ENCODE peak calls at places on chromosomes 5 and 9, in five cellular contexts. One of them, this sample, is unnamed.
A peak's percentile ranks its signal among the peaks of the same experiment; 100 is the strongest.

GRCh38 chr9:106697390-106697789 is 165.6 kb upstream of the ZNF462 start:
- DNase-seq in uterus: no peak
- DNase-seq in A549: no peak
- DNase-seq in ovary: no peak
- DNase-seq in spleen: no peak
- DNase-seq in this sample: no peak

GRCh38 chr9:117747571-117747970 is 43.4 kb downstream of the TLR4 start:
- DNase-seq in uterus: peak; percentile 44
- DNase-seq in ovary: no peak
- DNase-seq in A549: no peak
- DNase-seq in spleen: no peak
- DNase-seq in this sample: no peak

GRCh38 chr9:129884220-129885017 is 49.2 kb downstream of the USP20 start:
- DNase-seq in A549: peak; percentile 76
- DNase-seq in uterus: peak; percentile 84
- DNase-seq in spleen: peak; percentile 100
- DNase-seq in ovary: peak; percentile 83
- DNase-seq in this sample: no peak

GRCh38 chr9:110007477-110008270 is 200.3 kb downstream of the C9orf152 start:
- DNase-seq in uterus: no peak
- DNase-seq in A549: no peak
- DNase-seq in ovary: no peak
- DNase-seq in spleen: no peak
- DNase-seq in this sample: no peak

GRCh38 chr5:96844476-96844990 is 31.8 kb upstream of the ERAP2 start:
- DNase-seq in uterus: no peak
- DNase-seq in spleen: no peak
- DNase-seq in A549: no peak
- DNase-seq in ovary: no peak
- DNase-seq in this sample: no peak

GRCh38 chr5:16881253-16881652 is 54.8 kb downstream of the MYO10 start:
- DNase-seq in uterus: no peak
- DNase-seq in ovary: no peak
- DNase-seq in spleen: no peak
- DNase-seq in A549: no peak
- DNase-seq in this sample: no peak

GRCh38 chr9:125039544-125039943 is 98.7 kb upstream of the GOLGA1 start:
- DNase-seq in ovary: no peak
- DNase-seq in uterus: no peak
- DNase-seq in A549: no peak
- DNase-seq in spleen: no peak
- DNase-seq in this sample: no peak

GRCh38 chr9:131567910-131568309 is 22.6 kb downstream of the PRRT1B start:
- DNase-seq in uterus: no peak
- DNase-seq in A549: no peak
- DNase-seq in ovary: no peak
- DNase-seq in spleen: no peak
- DNase-seq in this sample: no peak

GRCh38 chr5:138807182-138807581 is 54.0 kb downstream of the CTNNA1 start:
- DNase-seq in spleen: no peak
- DNase-seq in ovary: no peak
- DNase-seq in A549: no peak
- DNase-seq in uterus: no peak
- DNase-seq in this sample: no peak

GRCh38 chr9:137434498-137435380 is 6.4 kb downstream of the ENTPD8 start:
- DNase-seq in uterus: peak; percentile 21
- DNase-seq in spleen: peak; percentile 76
- DNase-seq in ovary: no peak
- DNase-seq in A549: no peak
- DNase-seq in this sample: no peak

GRCh38 chr5:39624890-39625289 is 200.1 kb upstream of the DAB2 start:
- DNase-seq in uterus: no peak
- DNase-seq in A549: no peak
- DNase-seq in ovary: no peak
- DNase-seq in spleen: no peak
- DNase-seq in this sample: no peak

GRCh38 chr5:76547242-76547890 is 75.8 kb downstream of the F2RL2 start:
- DNase-seq in uterus: no peak
- DNase-seq in ovary: no peak
- DNase-seq in A549: no peak
- DNase-seq in spleen: no peak
- DNase-seq in this sample: no peak

GRCh38 chr9:77647659-77648457 is at the start of gene GNA14:
- DNase-seq in A549: no peak
- DNase-seq in ovary: peak; percentile 27
- DNase-seq in spleen: peak; percentile 77
- DNase-seq in uterus: peak; percentile 47
- DNase-seq in this sample: no peak

GRCh38 chr5:50717615-50718014 is 51.2 kb downstream of the PARP8 start:
- DNase-seq in spleen: no peak
- DNase-seq in ovary: no peak
- DNase-seq in uterus: no peak
- DNase-seq in A549: no peak
- DNase-seq in this sample: no peak

GRCh38 chr9:68416891-68417570 is 60.6 kb downstream of the PGM5 start:
- DNase-seq in ovary: no peak
- DNase-seq in spleen: no peak
- DNase-seq in A549: no peak
- DNase-seq in uterus: no peak
- DNase-seq in this sample: peak; percentile 45

GRCh38 chr5:55994998-55995914 is 493 bp upstream of the IL6ST start:
- DNase-seq in ovary: peak; percentile 98
- DNase-seq in A549: peak; percentile 96
- DNase-seq in uterus: peak; percentile 96
- DNase-seq in spleen: peak; percentile 97
- DNase-seq in this sample: peak; percentile 100

GRCh38 chr5:55993628-55994501 is 898 bp downstream of the IL6ST start:
- DNase-seq in uterus: no peak
- DNase-seq in spleen: no peak
- DNase-seq in ovary: no peak
- DNase-seq in A549: no peak
- DNase-seq in this sample: no peak

GRCh38 chr5:55991768-55992486 is 2.8 kb downstream of the IL6ST start:
- DNase-seq in ovary: no peak
- DNase-seq in spleen: no peak
- DNase-seq in A549: no peak
- DNase-seq in uterus: no peak
- DNase-seq in this sample: no peak

GRCh38 chr5:55993013-55993412 is 1.8 kb downstream of the IL6ST start:
- DNase-seq in A549: no peak
- DNase-seq in spleen: no peak
- DNase-seq in ovary: no peak
- DNase-seq in uterus: peak; percentile 29
- DNase-seq in this sample: no peak

DNA sequence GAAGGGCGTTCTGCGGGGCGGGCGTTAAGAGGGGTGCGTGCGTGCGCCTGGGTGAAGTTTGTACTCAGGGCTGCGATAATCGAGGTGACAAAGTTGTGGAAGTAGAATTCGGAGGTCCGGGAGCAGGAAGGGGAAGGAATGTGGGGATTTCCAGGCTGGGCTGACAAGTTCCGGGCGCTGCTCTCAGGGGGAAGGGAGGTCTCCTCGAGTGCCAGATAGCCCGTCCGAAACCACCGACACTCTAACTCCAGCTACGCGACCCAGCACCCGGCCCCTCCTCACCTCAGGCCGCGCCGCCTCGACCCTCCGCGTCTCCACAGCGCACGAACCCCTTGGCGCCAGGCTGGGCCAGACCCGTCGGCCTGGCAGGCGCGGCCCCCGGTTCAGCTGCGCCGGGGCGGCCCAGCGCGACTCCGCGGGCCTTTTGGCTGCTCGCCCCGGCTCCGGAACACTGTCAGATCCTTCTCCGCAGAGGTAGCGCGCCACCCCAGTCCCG is at the start of gene IL6ST:
- DNase-seq in A549: peak; percentile 60
- DNase-seq in uterus: no peak
- DNase-seq in ovary: no peak
- DNase-seq in spleen: no peak
- DNase-seq in this sample: no peak
- TF ChIP-seq POLR2A in A549: peak; percentile 46
- TF ChIP-seq POLR2A in uterus: peak; percentile 97
- TF ChIP-seq POLR2A in ovary: no peak
- TF ChIP-seq POLR2A in spleen: peak; percentile 65
- TF ChIP-seq POLR2A in this sample: peak; percentile 62

DNA sequence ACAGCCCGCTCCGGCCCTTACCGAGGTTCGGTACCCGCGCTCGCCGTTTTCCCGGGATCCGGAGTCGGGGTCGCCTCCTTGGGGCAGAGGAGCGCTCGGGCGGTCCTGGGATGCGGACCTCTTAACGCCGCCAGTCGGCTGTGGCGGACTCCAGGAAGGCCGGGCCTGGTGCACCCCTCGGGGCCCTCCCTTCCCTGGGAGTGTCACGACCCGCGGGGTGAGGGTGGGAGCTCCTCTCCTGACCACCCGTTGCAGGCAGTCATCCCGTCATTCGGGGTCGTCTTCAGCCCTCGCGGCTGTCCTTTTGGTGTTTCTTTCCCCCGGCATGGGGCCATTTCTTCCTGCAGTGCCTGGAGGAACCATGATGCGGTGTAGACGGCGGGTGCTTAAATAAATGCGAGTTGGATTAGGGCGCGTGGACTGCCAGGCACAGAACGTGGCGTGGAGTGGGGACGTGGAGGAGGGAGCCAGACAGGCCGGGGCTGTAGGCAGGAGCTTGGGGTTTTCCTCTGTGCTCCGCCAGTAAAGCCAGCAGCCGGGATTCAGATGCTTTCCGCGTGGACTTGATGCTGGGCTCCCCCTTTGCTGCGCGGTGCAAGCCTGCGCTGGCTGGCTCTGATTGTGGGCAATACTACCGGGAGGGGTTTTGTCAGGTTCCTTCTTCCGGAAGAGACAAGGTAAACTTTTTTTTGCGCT is 793 bp downstream of the KDM4C start:
- DNase-seq in spleen: peak; percentile 89
- DNase-seq in uterus: peak; percentile 35
- DNase-seq in A549: peak; percentile 50
- DNase-seq in ovary: peak; percentile 38
- DNase-seq in this sample: peak; percentile 92
- TF ChIP-seq POLR2A in spleen: no peak
- TF ChIP-seq POLR2A in uterus: no peak
- TF ChIP-seq POLR2A in A549: no peak
- TF ChIP-seq POLR2A in ovary: no peak
- TF ChIP-seq POLR2A in this sample: no peak

GRCh38 chr5:62308439-62308838 is 2.4 kb downstream of the KIF2A start:
- DNase-seq in A549: no peak
- DNase-seq in uterus: no peak
- DNase-seq in spleen: no peak
- DNase-seq in ovary: no peak
- DNase-seq in this sample: no peak

GRCh38 chr5:62307364-62307689 is 1.3 kb downstream of the KIF2A start:
- DNase-seq in A549: no peak
- DNase-seq in uterus: no peak
- DNase-seq in ovary: no peak
- DNase-seq in spleen: no peak
- DNase-seq in this sample: no peak

GRCh38 chr5:62305715-62306493 is at the start of gene KIF2A:
- DNase-seq in uterus: peak; percentile 84
- DNase-seq in A549: peak; percentile 89
- DNase-seq in ovary: peak; percentile 84
- DNase-seq in spleen: peak; percentile 98
- DNase-seq in this sample: peak; percentile 95

GRCh38 chr5:62305358-62305714 is 670 bp upstream of the KIF2A start:
- DNase-seq in A549: no peak
- DNase-seq in spleen: no peak
- DNase-seq in uterus: no peak
- DNase-seq in ovary: no peak
- DNase-seq in this sample: no peak

DNA sequence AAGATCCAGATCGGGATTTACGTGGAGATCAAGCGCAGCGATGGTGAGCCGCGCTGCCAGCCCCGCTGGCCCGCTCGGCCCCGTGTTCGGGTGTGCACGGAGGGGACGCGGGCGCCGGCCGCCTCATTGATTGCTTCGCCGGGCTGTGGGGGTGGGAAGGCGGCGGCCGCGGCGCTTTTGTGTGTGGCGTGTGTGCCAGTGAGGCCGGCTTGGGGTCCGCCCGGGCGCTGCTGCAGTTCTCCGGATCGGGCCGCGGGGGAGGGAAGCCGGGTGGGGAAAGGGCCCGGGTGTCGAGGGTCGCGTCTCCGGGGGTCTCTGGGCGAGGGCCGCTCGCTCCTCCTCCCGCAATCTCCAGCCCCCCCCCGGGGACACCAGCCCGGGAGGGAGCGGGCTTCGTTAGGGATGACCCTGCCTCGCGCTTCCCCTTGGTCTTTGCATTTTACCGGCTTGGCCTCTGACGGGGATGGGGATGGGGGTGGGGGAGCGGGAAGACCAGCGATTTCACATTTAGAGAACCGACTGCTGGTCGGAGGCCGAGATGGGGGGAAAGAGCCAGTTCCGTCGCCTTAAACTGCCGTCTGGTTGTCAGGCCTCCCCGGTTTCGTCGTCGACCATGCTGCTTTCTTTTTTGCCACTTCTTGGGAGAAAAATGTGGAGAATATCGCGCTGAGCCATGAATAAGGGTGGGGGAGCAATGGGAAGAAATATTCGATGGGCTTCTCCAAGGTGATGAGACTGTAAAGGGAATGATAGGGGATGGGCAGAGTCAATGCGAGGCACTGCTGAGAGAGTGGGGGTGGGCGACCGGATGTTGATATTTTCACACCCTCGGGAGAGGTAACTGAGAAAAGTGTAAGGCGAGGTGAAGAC is 723 bp downstream of the KIF2A start:
- DNase-seq in spleen: peak; percentile 94
- DNase-seq in A549: peak; percentile 33
- DNase-seq in uterus: peak; percentile 29
- DNase-seq in ovary: no peak
- DNase-seq in this sample: no peak
- TF ChIP-seq POLR2A in spleen: no peak
- TF ChIP-seq POLR2A in A549: no peak
- TF ChIP-seq POLR2A in uterus: no peak
- TF ChIP-seq POLR2A in ovary: no peak
- TF ChIP-seq POLR2A in this sample: no peak

DNA sequence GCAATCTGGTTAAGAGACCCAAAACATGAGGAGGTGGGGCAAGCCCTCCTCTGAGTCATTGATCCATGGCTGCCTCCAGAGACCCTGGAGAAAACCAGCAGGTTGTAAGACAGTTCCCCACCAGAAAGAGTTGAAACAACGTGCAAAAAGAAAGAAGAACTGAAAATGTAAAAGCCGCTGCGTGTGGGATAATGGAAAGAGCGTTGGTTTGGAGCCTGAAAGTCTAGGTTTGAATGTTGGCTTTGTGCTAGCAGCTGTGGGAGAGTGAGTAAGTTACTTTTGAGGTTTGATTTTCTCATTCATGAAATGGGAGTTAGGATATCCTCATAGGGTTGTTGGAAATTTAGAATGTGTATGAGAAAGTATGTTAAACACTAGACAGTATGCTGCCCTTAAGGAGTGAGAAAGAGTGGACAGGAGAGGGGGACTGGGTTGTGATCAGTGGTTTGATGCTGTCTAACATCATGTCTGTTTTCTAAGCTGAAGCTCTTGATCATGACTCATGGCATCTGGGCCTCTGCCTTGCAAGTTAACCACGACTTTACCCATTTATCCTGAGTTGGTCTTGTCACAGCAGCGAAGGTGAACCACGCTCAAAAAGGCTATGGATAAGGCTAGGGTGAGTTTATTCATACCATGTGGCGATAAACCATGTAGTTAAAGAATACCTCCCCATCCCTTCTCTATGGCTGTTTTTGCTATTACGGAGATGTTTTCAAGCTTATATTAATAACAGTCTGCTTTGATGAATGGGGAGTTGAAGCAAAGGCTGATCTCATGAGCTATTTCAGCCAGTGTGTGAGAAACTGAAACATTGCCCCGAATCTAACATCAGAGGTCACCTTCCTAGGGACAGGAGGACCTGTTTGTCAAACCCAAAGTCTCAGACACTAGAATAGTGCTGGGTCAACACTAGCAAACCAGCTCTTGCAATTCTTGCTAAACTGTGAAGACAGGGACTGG is 41.3 kb downstream of the ZNF366 start:
- DNase-seq in ovary: no peak
- DNase-seq in uterus: no peak
- DNase-seq in A549: no peak
- DNase-seq in spleen: no peak
- DNase-seq in this sample: no peak
- TF ChIP-seq POLR2A in ovary: no peak
- TF ChIP-seq POLR2A in uterus: no peak
- TF ChIP-seq POLR2A in A549: no peak
- TF ChIP-seq POLR2A in spleen: no peak
- TF ChIP-seq POLR2A in this sample: no peak